ENCODE peak calls at places on chromosome 17, in five cellular contexts. N is GM12878, T is SK-N-SH, R is K562, C is HepG2. M is an unnamed sample.

GRCh38 chr17:40265337-40265736 is 22.3 kb upstream of the CDC6 start:
- DNase-seq in N (no peak), T (no peak), R (no peak), C (no peak), M (no peak)

GRCh38 chr17:48484850-48485249 is 46.0 kb downstream of the HOXB1 start:
- DNase-seq in N (no peak), T (no peak), R (no peak), C (no peak), M (no peak)

GRCh38 chr17:38746893-38747384 is 1.2 kb downstream of the PCGF2 start:
- DNase-seq in N (no peak), T (no peak), R (no peak), C (no peak), M (no peak)

GRCh38 chr17:12402963-12403622 is 262.6 kb upstream of the MYOCD start:
- DNase-seq in N (no peak), T (no peak), R (no peak), C (no peak), M (no peak)

GRCh38 chr17:68302066-68302564 is 10.8 kb downstream of the ARSG start:
- DNase-seq in N (no peak), T (peak; percentile 47), R (no peak), C (no peak), M (no peak)

GRCh38 chr17:15404116-15404730 is 62.8 kb upstream of the TEKT3 start:
- DNase-seq in N (no peak), T (no peak), R (no peak), C (no peak), M (no peak)

GRCh38 chr17:6303664-6304063 is 131.3 kb downstream of the AIPL1 start:
- DNase-seq in N (no peak), T (no peak), R (peak; percentile 17), C (no peak), M (peak; percentile 55)

GRCh38 chr17:12415031-12415430 is 250.7 kb upstream of the MYOCD start:
- DNase-seq in N (no peak), T (no peak), R (no peak), C (no peak), M (no peak)

GRCh38 chr17:73228748-73229236 is 32.9 kb downstream of the CPSF4L start:
- DNase-seq in N (no peak), T (no peak), R (peak; percentile 85), C (peak; percentile 63), M (peak; percentile 24)

GRCh38 chr17:76709077-76709950 is 1.5 kb downstream of the MXRA7 start:
- DNase-seq in N (no peak), T (peak; percentile 82), R (peak; percentile 51), C (peak; percentile 41), M (peak; percentile 81)

GRCh38 chr17:50052241-50052788 is 3.6 kb upstream of the ITGA3 start:
- DNase-seq in N (no peak), T (no peak), R (no peak), C (no peak), M (no peak)

GRCh38 chr17:1546292-1546922 is 16.2 kb downstream of the PITPNA start:
- DNase-seq in N (no peak), T (no peak), R (no peak), C (no peak), M (no peak)

GRCh38 chr17:40107266-40107980 is 7.0 kb upstream of the NR1D1 start:
- DNase-seq in N (no peak), T (no peak), R (no peak), C (peak; percentile 41), M (no peak)

GRCh38 chr17:78529871-78530670 is 47.1 kb downstream of the DNAH17 start:
- DNase-seq in N (no peak), T (peak; percentile 86), R (no peak), C (no peak), M (no peak)

GRCh38 chr17:40303009-40303657 is 5.8 kb upstream of the RARA start:
- DNase-seq in N (no peak), T (peak; percentile 63), R (peak; percentile 47), C (peak; percentile 64), M (peak; percentile 34)

GRCh38 chr17:17575360-17576251 is 15.9 kb downstream of the PEMT start:
- DNase-seq in N (no peak), T (no peak), R (no peak), C (no peak), M (no peak)

GRCh38 chr17:50255766-50256480 is 18.3 kb upstream of the TMEM92 start:
- DNase-seq in N (no peak), T (peak; percentile 16), R (peak; percentile 6), C (no peak), M (peak; percentile 4)

GRCh38 chr17:28252436-28252835 is 66.6 kb upstream of the TMEM97 start:
- DNase-seq in N (no peak), T (no peak), R (no peak), C (no peak), M (no peak)

GRCh38 chr17:51445934-51446333 is 185.6 kb downstream of the UTP18 start:
- DNase-seq in N (no peak), T (no peak), R (no peak), C (no peak), M (no peak)

GRCh38 chr17:44760474-44761308 is 1.9 kb downstream of the ADAM11 start:
- DNase-seq in N (no peak), T (peak; percentile 79), R (no peak), C (no peak), M (no peak)

GRCh38 chr17:48629411-48629759 is 3.2 kb upstream of the HOXB9 start:
- DNase-seq in N (no peak), T (no peak), R (no peak), C (no peak), M (no peak)

GRCh38 chr17:16050844-16051243 is 51.2 kb downstream of the TTC19 start:
- DNase-seq in N (no peak), T (no peak), R (no peak), C (no peak), M (no peak)

GRCh38 chr17:59914274-59914854 is 21.4 kb downstream of the RPS6KB1 start:
- DNase-seq in N (no peak), T (peak; percentile 75), R (peak; percentile 55), C (peak; percentile 51), M (peak; percentile 59)

GRCh38 chr17:16443390-16444257 is 28.3 kb downstream of the TRPV2 start:
- DNase-seq in N (no peak), T (no peak), R (no peak), C (no peak), M (no peak)

GRCh38 chr17:71502443-71502842 is 618.4 kb upstream of the SOX9 start:
- DNase-seq in N (no peak), T (peak; percentile 39), R (no peak), C (no peak), M (no peak)

GRCh38 chr17:1259910-1260389 is 10.3 kb upstream of the BHLHA9 start:
- DNase-seq in N (no peak), T (peak; percentile 51), R (no peak), C (no peak), M (no peak)

DNA sequence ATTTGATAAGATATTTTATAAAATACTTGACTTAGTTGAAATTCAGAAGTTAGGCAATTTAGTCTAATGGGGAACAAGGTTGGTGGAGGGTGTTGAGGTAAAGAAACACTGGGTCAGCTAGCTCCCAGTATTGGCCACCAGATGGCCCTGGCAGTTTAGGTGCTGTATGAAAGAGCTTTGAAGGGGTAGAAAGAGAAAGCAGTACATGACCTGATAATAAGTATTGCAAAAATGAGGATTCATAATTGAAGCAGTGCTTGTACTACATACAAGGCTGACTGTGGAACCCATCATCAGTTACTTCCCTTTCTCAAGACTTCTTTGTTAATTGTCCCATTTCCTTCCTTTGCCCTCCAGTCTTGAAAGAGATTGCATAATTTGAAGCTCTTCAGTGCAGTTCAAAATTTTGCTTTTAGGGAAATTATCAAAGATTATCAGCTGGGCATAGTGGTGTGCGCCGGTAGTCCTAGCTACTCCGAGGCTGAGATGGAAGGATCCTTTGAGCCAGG is 29.4 kb downstream of the TANC2 start:
- DNase-seq in N (no peak), T (peak; percentile 40), R (peak; percentile 64), C (peak; percentile 20), M (peak; percentile 45)
- TF ChIP-seq FOXM1 in N (no peak), T (no peak), R (no peak), C (no peak), M (no peak)

DNA sequence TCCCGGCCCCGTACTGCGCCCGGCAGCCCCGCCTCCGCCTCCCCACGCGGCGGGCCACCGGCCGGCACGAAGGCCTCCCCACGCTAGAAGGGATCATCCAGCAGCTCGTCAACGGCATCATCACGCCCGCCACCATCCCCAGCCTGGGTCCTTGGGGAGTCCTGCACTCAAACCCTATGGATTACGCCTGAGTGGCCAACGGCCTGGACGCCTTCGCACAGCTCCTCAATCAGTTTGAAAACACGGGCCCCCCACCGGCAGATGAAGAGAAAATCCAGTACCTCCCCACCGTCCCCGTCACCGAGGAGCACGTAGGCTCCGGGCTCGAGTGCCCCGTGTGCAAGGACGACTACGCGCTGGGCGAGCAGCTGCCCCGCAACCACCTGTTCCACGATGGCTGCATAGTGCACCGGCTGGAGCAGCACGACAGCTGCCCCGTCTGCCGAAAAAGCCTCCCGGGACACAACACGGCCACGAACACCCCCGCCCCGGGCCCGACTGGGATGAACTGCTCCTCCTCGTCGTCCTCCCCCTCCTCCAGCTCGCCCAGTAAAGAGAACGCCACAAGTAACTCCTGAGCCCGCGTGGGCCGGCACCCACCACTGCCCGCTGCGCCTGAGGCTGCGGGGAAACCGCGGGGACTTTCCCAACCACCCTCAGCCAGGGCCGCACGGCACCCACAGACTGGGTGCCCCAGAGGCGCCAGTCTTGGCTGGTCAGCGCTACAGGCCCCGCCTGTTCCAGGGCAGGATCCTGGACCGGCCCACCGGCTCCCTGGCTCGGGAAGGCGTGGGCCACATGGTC is 39.0 kb upstream of the AKAP1 start:
- DNase-seq in N (no peak), T (peak; percentile 52), R (no peak), C (no peak), M (no peak)
- TF ChIP-seq FOXM1 in N (no peak), T (no peak), R (no peak), C (no peak), M (no peak)

GRCh38 chr17:82022981-82023446 is at the start of gene LRRC45:
- DNase-seq in N (peak; percentile 96), T (peak; percentile 100), R (peak; percentile 99), C (peak; percentile 99), M (peak; percentile 97)

GRCh38 chr17:82022310-82022980 is at the start of gene CENPX:
- DNase-seq in N (no peak), T (no peak), R (no peak), C (no peak), M (no peak)

GRCh38 chr17:82020874-82021727 is 1.6 kb downstream of the CENPX start:
- DNase-seq in N (no peak), T (peak; percentile 93), R (no peak), C (peak; percentile 86), M (no peak)

GRCh38 chr17:82019905-82020873 is 2.5 kb downstream of the CENPX start:
- DNase-seq in N (no peak), T (peak; percentile 88), R (peak; percentile 72), C (peak; percentile 77), M (peak; percentile 83)

GRCh38 chr17:82021728-82022309 is 859 bp downstream of the CENPX start:
- DNase-seq in N (no peak), T (no peak), R (peak; percentile 57), C (no peak), M (no peak)
- TF ChIP-seq FOXM1 in N (no peak), T (no peak), R (no peak), C (no peak), M (no peak)

DNA sequence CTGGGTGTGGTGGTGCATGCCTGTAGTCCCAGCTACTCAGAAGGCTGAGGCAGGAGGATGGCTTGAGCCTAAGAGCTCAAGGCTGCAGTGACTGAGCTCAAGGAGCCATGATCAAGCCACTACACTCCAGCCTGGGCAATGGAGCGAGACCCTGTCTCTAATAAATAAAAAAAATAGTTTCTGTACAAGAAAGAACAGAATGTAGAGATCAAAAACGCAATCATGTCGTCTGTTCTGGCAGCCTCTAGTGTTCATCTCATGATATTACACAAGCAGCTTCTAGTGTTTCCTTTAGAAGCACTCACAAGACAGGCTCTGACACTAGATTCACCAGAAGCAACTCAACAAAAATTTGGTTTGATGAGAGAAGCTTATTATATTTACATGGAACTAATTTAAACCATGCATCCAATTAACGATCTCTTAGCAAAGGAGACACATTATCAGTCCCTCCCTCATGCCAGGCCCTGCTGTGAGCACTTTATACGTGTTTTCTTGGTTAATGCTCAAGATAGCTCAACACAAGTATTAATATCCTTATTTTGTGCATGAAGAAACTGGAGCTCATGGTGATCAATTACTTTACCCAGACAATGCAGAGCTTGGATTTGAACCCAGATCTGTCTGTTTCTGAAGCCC is 6.9 kb upstream of the KRTAP17-1 start:
- DNase-seq in N (no peak), T (peak; percentile 50), R (peak; percentile 21), C (peak; percentile 38), M (peak; percentile 22)
- TF ChIP-seq FOXM1 in N (no peak), T (no peak), R (no peak), C (no peak), M (no peak)

M was measured in HEK293T.